ENCODE peak calls at places on chromosome 1, in ten cellular contexts. B, W, R, U, Q, L, G, I, F and K are unnamed samples.

GRCh38 chr1:15246960-15247614 is at the start of gene FHAD1:
- DNase-seq in R (peak; percentile 12), W (no peak), I (peak; percentile 51), U (peak; percentile 68), G (no peak), L (peak; percentile 41), B (peak; percentile 70), F (no peak), Q (peak; percentile 72), K (peak; percentile 89)

GRCh38 chr1:224197261-224197600 is 14.2 kb downstream of the DEGS1 start:
- DNase-seq in W (no peak), G (no peak), B (no peak), Q (no peak), L (no peak), F (no peak), U (no peak), R (no peak), I (no peak), K (no peak)

GRCh38 chr1:171507435-171507834 is 22.1 kb downstream of the PRRC2C start:
- DNase-seq in B (no peak), G (no peak), F (no peak), L (no peak), W (no peak), U (no peak), I (no peak), Q (no peak), R (no peak), K (no peak)

GRCh38 chr1:156455362-156455761 is 45.2 kb downstream of the MEF2D start:
- DNase-seq in F (no peak), R (no peak), L (no peak), I (no peak), W (no peak), U (no peak), B (no peak), G (no peak), Q (no peak), K (no peak)

GRCh38 chr1:235227414-235227813 is 66.4 kb upstream of the RBM34 start:
- DNase-seq in F (no peak), I (no peak), L (no peak), W (no peak), Q (no peak), G (no peak), U (no peak), B (no peak), R (no peak), K (no peak)

GRCh38 chr1:3468236-3469103 is 14.0 kb downstream of the ARHGEF16 start:
- DNase-seq in W (no peak), R (no peak), I (no peak), Q (no peak), L (no peak), G (no peak), U (no peak), B (no peak), F (peak; percentile 2), K (no peak)

GRCh38 chr1:6869002-6869380 is 83.7 kb downstream of the CAMTA1 start:
- DNase-seq in F (no peak), R (no peak), L (no peak), B (no peak), I (no peak), W (no peak), U (no peak), Q (no peak), G (no peak), K (no peak)

GRCh38 chr1:156504821-156505678 is 4.5 kb upstream of the MEF2D start:
- DNase-seq in W (peak; percentile 96), B (peak; percentile 84), G (peak; percentile 99), U (peak; percentile 99), L (peak; percentile 97), F (peak; percentile 99), R (peak; percentile 94), Q (peak; percentile 93), I (peak; percentile 100), K (peak; percentile 97)

GRCh38 chr1:39462074-39462473 is 29.4 kb upstream of the BMP8A start:
- DNase-seq in L (no peak), R (no peak), F (no peak), Q (no peak), I (no peak), G (no peak), U (no peak), B (no peak), W (no peak), K (no peak)

GRCh38 chr1:92691937-92692336 is 93.0 kb downstream of the EVI5 start:
- DNase-seq in F (no peak), W (no peak), R (no peak), B (no peak), L (no peak), I (no peak), U (peak; percentile 9), Q (no peak), G (no peak), K (no peak)

GRCh38 chr1:178037510-178038253 is 56.2 kb upstream of the RASAL2 start:
- DNase-seq in L (peak; percentile 74), B (peak; percentile 68), G (no peak), Q (peak; percentile 7), F (no peak), W (no peak), R (no peak), U (no peak), I (no peak), K (no peak)

GRCh38 chr1:193104496-193104905 is 713 bp downstream of the GLRX2 start:
- DNase-seq in I (peak; percentile 7), U (peak; percentile 42), B (no peak), R (no peak), G (no peak), Q (peak; percentile 49), L (peak; percentile 26), F (no peak), W (peak; percentile 27), K (peak; percentile 85)